ENCODE peak calls at places on chromosome X, in ten cellular contexts. L is iPS DF 6.9, K is BE2C, X is suprapubic skin, J is prostate gland, E is Peyer's patch, M is colonic mucosa, G is transverse colon, B is spleen, D is A673. S is an unnamed sample. For H3K36me3, the result is how much of the 10 kb centered on the place peaks cover.

GRCh38 chrX:10119399-10119990 is 37.3 kb upstream of the CLCN4 start:
- DNase-seq in L (peak), K (peak), X (peak), J (peak), E (peak), M (peak), G (peak), B (peak), D (peak), S (peak)

GRCh38 chrX:150958177-150958576 is 25.0 kb upstream of the HMGB3 start:
- DNase-seq in L (no peak), K (no peak), X (no peak), J (no peak), E (no peak), M (no peak), G (no peak), B (no peak), D (no peak), S (no peak)

GRCh38 chrX:134671207-134671750 is 13.0 kb upstream of the PLAC1 start:
- DNase-seq in L (no peak), K (no peak), X (no peak), J (no peak), E (no peak), M (no peak), G (no peak), B (no peak), D (no peak), S (no peak)

GRCh38 chrX:15207384-15207783 is 62.5 kb downstream of the ASB9 start:
- DNase-seq in L (no peak), K (no peak), X (no peak), J (no peak), E (no peak), M (no peak), G (no peak), B (no peak), D (no peak), S (no peak)

GRCh38 chrX:150731795-150732194 is 38.6 kb downstream of the MTMR1 start:
- DNase-seq in L (no peak), K (no peak), X (no peak), J (no peak), E (no peak), M (no peak), G (no peak), B (no peak), D (peak), S (no peak)

GRCh38 chrX:77446029-77446585 is 1.1 kb upstream of the FGF16 start:
- DNase-seq in L (no peak), K (no peak), X (peak), J (no peak), E (no peak), M (peak), G (peak), B (no peak), D (peak), S (no peak)

GRCh38 chrX:69291111-69291510 is 125.9 kb upstream of the PJA1 start:
- DNase-seq in L (no peak), K (no peak), X (no peak), J (no peak), E (no peak), M (no peak), G (no peak), B (no peak), D (no peak), S (no peak)

GRCh38 chrX:9942086-9942485 is 25.1 kb upstream of the CLDN34 start:
- DNase-seq in L (no peak), K (no peak), X (no peak), J (no peak), E (no peak), M (no peak), G (peak), B (no peak), D (no peak), S (no peak)

GRCh38 chrX:139798701-139799100 is 90.7 kb upstream of the MCF2 start:
- DNase-seq in L (no peak), K (no peak), X (no peak), J (no peak), E (no peak), M (no peak), G (no peak), B (no peak), D (no peak), S (no peak)
- H3K36me3 ChIP-seq in L (under half), K (under half), X (under half), J (under half), E (under half), M (under half), G (under half), B (under half), D (under half), S (under half)

GRCh38 chrX:53556868-53557267 is 122.7 kb upstream of the HSD17B10 start:
- DNase-seq in L (no peak), K (no peak), X (no peak), J (no peak), E (no peak), M (no peak), G (no peak), B (no peak), D (no peak), S (no peak)
- H3K36me3 ChIP-seq in L (under half), K (half or more), X (half or more), J (under half), E (under half), M (under half), G (under half), B (half or more), D (half or more), S (under half)

GRCh38 chrX:40078489-40079288 is 19.1 kb downstream of the BCOR start:
- DNase-seq in L (no peak), K (no peak), X (no peak), J (no peak), E (no peak), M (no peak), G (no peak), B (no peak), D (peak), S (no peak)
- H3K36me3 ChIP-seq in L (under half), K (under half), X (under half), J (under half), E (under half), M (under half), G (under half), B (under half), D (under half), S (under half)

GRCh38 chrX:22340022-22340616 is 67.4 kb downstream of the CBLL2 start:
- DNase-seq in L (no peak), K (no peak), X (no peak), J (no peak), E (no peak), M (no peak), G (no peak), B (no peak), D (no peak), S (no peak)
- H3K36me3 ChIP-seq in L (under half), K (under half), X (under half), J (under half), E (under half), M (under half), G (under half), B (under half), D (under half), S (under half)

GRCh38 chrX:24491741-24492140 is 26.7 kb downstream of the PDK3 start:
- DNase-seq in L (peak), K (no peak), X (no peak), J (no peak), E (no peak), M (no peak), G (no peak), B (no peak), D (no peak), S (no peak)

GRCh38 chrX:24493740-24494543 is 28.9 kb downstream of the PDK3 start:
- DNase-seq in L (no peak), K (no peak), X (no peak), J (no peak), E (no peak), M (no peak), G (no peak), B (no peak), D (no peak), S (no peak)

GRCh38 chrX:24495700-24496099 is 30.6 kb downstream of the PDK3 start:
- DNase-seq in L (no peak), K (no peak), X (no peak), J (no peak), E (no peak), M (no peak), G (no peak), B (no peak), D (no peak), S (no peak)

GRCh38 chrX:24498181-24498580 is 33.1 kb downstream of the PDK3 start:
- DNase-seq in L (no peak), K (peak), X (no peak), J (peak), E (peak), M (no peak), G (peak), B (no peak), D (peak), S (no peak)

DNA sequence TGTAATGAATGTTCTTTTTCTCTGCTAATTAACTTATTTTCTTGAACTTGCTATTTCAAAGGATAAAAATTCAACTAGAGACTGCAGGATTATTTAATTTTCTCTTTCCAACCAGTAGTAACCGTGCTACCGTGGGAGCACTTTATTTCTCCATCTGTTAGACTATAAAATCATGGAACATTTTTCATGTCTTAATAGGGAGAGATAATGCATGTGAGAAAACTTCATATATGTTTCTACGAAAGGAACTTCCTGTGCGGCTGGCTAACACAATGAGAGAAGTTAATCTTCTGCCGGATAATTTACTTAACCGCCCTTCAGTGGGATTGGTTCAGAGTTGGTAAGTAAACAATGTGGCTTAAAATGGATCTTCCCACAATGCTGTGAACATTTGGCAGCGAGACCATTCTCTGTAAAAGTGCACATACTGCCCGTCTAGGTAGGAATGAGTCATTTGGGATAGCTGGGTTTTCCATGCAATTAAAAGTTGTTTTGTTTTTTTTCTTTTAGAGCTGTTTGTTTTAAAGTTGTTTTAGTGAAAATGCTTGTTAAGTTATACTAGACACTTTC is 29.5 kb downstream of the PDK3 start:
- DNase-seq in L (no peak), K (peak), X (no peak), J (peak), E (no peak), M (peak), G (peak), B (no peak), D (peak), S (peak)
- H3K36me3 ChIP-seq in L (under half), K (under half), X (under half), J (under half), E (under half), M (under half), G (under half), B (under half), D (under half), S (under half)

GRCh38 chrX:100830143-100830542 is 10.0 kb downstream of the CSTF2 start:
- DNase-seq in L (no peak), K (no peak), X (no peak), J (no peak), E (no peak), M (no peak), G (no peak), B (no peak), D (no peak), S (no peak)
- H3K36me3 ChIP-seq in L (under half), K (under half), X (under half), J (under half), E (under half), M (under half), G (under half), B (under half), D (under half), S (under half)

GRCh38 chrX:23729214-23729613 is 13.9 kb downstream of the ACOT9 start:
- DNase-seq in L (no peak), K (no peak), X (no peak), J (no peak), E (no peak), M (no peak), G (no peak), B (no peak), D (no peak), S (no peak)
- H3K36me3 ChIP-seq in L (under half), K (under half), X (under half), J (under half), E (under half), M (under half), G (under half), B (under half), D (under half), S (under half)

DNA sequence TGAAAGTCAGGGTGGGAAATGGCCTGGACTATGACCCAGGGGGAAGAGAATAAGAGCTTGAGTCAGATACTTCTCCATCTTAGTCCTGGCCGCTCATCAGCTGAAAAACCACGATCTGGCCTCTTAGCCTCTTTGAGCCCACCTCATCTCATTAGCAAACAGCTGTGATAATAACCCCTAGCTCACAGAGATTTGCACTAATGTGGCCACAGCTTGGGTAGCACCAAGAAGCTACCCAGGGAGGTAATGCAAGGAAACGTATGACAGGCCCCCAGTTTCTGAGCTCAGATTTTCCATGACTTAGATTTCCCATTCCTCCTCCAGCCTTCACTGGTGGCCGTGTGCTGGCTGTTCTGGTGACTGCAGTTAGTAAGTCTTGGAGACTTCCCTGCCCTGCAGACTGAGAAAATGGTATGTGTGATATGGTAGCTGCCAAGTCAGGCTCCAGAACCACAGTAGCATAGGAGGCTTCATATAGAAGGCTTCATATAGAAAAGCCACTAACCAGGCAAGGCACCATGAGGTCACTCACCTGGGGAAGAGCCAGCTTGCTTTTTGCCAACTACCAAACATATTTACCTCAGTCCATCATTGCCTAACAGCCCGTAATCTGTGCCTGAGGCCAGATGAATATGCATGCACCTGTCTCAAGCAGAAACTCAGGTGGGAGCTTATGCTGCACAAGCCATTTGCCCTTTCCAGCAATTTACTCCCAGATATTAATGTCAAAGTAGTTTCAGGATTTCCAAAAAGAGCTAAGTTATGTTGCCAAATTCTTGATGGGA is 51.4 kb upstream of the GABRE start:
- DNase-seq in L (no peak), K (no peak), X (no peak), J (no peak), E (no peak), M (no peak), G (no peak), B (no peak), D (no peak), S (no peak)
- H3K36me3 ChIP-seq in L (under half), K (under half), X (under half), J (under half), E (under half), M (under half), G (under half), B (under half), D (under half), S (under half)